ENCODE peak calls at places on chromosomes 7 and 10, in ten cellular contexts. One of them, this sample, is unnamed.
A peak's percentile ranks its signal among the peaks of the same experiment; 100 is the strongest.

GRCh38 chr7:140645166-140645565 is 4.6 kb upstream of the DENND2A start:
- DNase-seq in heart left ventricle: no peak
- DNase-seq in body of pancreas: no peak
- DNase-seq in lung: no peak
- DNase-seq in cardiac muscle cell: no peak
- DNase-seq in kidney epithelial cell: no peak
- DNase-seq in mammary epithelial cell: no peak
- DNase-seq in pancreas: no peak
- DNase-seq in BJ: no peak
- DNase-seq in lower lobe of right lung: no peak
- DNase-seq in this sample: no peak

GRCh38 chr10:71589617-71590551 is 129.7 kb downstream of the C10orf105 start:
- DNase-seq in heart left ventricle: no peak
- DNase-seq in body of pancreas: no peak
- DNase-seq in lung: peak; percentile 35
- DNase-seq in cardiac muscle cell: no peak
- DNase-seq in kidney epithelial cell: no peak
- DNase-seq in mammary epithelial cell: no peak
- DNase-seq in pancreas: no peak
- DNase-seq in BJ: no peak
- DNase-seq in lower lobe of right lung: no peak
- DNase-seq in this sample: no peak

GRCh38 chr7:184768-185264 is 7.6 kb upstream of the FAM20C start:
- DNase-seq in heart left ventricle: no peak
- DNase-seq in body of pancreas: no peak
- DNase-seq in lung: no peak
- DNase-seq in cardiac muscle cell: no peak
- DNase-seq in kidney epithelial cell: no peak
- DNase-seq in mammary epithelial cell: no peak
- DNase-seq in pancreas: no peak
- DNase-seq in BJ: no peak
- DNase-seq in lower lobe of right lung: no peak
- DNase-seq in this sample: no peak

GRCh38 chr10:124626759-124627380 is 117.3 kb downstream of the FAM53B start:
- DNase-seq in heart left ventricle: no peak
- DNase-seq in body of pancreas: no peak
- DNase-seq in lung: peak; percentile 49
- DNase-seq in cardiac muscle cell: no peak
- DNase-seq in kidney epithelial cell: no peak
- DNase-seq in mammary epithelial cell: peak; percentile 82
- DNase-seq in pancreas: no peak
- DNase-seq in BJ: no peak
- DNase-seq in lower lobe of right lung: peak; percentile 75
- DNase-seq in this sample: no peak

GRCh38 chr10:72425133-72425532 is 70.4 kb upstream of the DNAJB12 start:
- DNase-seq in heart left ventricle: no peak
- DNase-seq in body of pancreas: no peak
- DNase-seq in lung: no peak
- DNase-seq in cardiac muscle cell: peak; percentile 6
- DNase-seq in kidney epithelial cell: no peak
- DNase-seq in mammary epithelial cell: no peak
- DNase-seq in pancreas: no peak
- DNase-seq in BJ: no peak
- DNase-seq in lower lobe of right lung: no peak
- DNase-seq in this sample: no peak

GRCh38 chr7:74625446-74625845 is 32.1 kb upstream of the GTF2I start:
- DNase-seq in heart left ventricle: no peak
- DNase-seq in body of pancreas: no peak
- DNase-seq in lung: no peak
- DNase-seq in cardiac muscle cell: no peak
- DNase-seq in kidney epithelial cell: no peak
- DNase-seq in mammary epithelial cell: no peak
- DNase-seq in pancreas: no peak
- DNase-seq in BJ: peak; percentile 17
- DNase-seq in lower lobe of right lung: no peak
- DNase-seq in this sample: no peak

GRCh38 chr10:62384057-62384446 is 9.9 kb downstream of the ZNF365 start:
- DNase-seq in heart left ventricle: no peak
- DNase-seq in body of pancreas: no peak
- DNase-seq in lung: no peak
- DNase-seq in cardiac muscle cell: no peak
- DNase-seq in kidney epithelial cell: peak; percentile 69
- DNase-seq in mammary epithelial cell: peak; percentile 99
- DNase-seq in pancreas: no peak
- DNase-seq in BJ: peak; percentile 82
- DNase-seq in lower lobe of right lung: no peak
- DNase-seq in this sample: no peak

GRCh38 chr10:119412831-119413737 is 129.4 kb downstream of the RGS10 start:
- DNase-seq in heart left ventricle: no peak
- DNase-seq in body of pancreas: no peak
- DNase-seq in lung: no peak
- DNase-seq in cardiac muscle cell: peak; percentile 30
- DNase-seq in kidney epithelial cell: no peak
- DNase-seq in mammary epithelial cell: no peak
- DNase-seq in pancreas: no peak
- DNase-seq in BJ: peak; percentile 26
- DNase-seq in lower lobe of right lung: no peak
- DNase-seq in this sample: peak; percentile 82

GRCh38 chr7:131008840-131009651 is 275.0 kb upstream of the KLF14 start:
- DNase-seq in heart left ventricle: no peak
- DNase-seq in body of pancreas: no peak
- DNase-seq in lung: no peak
- DNase-seq in cardiac muscle cell: no peak
- DNase-seq in kidney epithelial cell: no peak
- DNase-seq in mammary epithelial cell: no peak
- DNase-seq in pancreas: no peak
- DNase-seq in BJ: no peak
- DNase-seq in lower lobe of right lung: no peak
- DNase-seq in this sample: no peak

GRCh38 chr7:12111461-12112405 is 99.4 kb upstream of the TMEM106B start:
- DNase-seq in heart left ventricle: no peak
- DNase-seq in body of pancreas: no peak
- DNase-seq in lung: peak; percentile 54
- DNase-seq in cardiac muscle cell: peak; percentile 55
- DNase-seq in kidney epithelial cell: no peak
- DNase-seq in mammary epithelial cell: no peak
- DNase-seq in pancreas: peak; percentile 22
- DNase-seq in BJ: no peak
- DNase-seq in lower lobe of right lung: peak; percentile 72
- DNase-seq in this sample: no peak

GRCh38 chr7:100892364-100893317 is 3.0 kb downstream of the ACHE start:
- DNase-seq in heart left ventricle: no peak
- DNase-seq in body of pancreas: no peak
- DNase-seq in lung: no peak
- DNase-seq in cardiac muscle cell: no peak
- DNase-seq in kidney epithelial cell: no peak
- DNase-seq in mammary epithelial cell: no peak
- DNase-seq in pancreas: peak; percentile 42
- DNase-seq in BJ: no peak
- DNase-seq in lower lobe of right lung: no peak
- DNase-seq in this sample: no peak

GRCh38 chr10:25180801-25181200 is 6.0 kb downstream of the GPR158 start:
- DNase-seq in heart left ventricle: no peak
- DNase-seq in body of pancreas: no peak
- DNase-seq in lung: no peak
- DNase-seq in cardiac muscle cell: no peak
- DNase-seq in kidney epithelial cell: no peak
- DNase-seq in mammary epithelial cell: no peak
- DNase-seq in pancreas: no peak
- DNase-seq in BJ: no peak
- DNase-seq in lower lobe of right lung: no peak
- DNase-seq in this sample: no peak

GRCh38 chr10:115909962-115910361 is 363.0 kb downstream of the GFRA1 start:
- DNase-seq in heart left ventricle: no peak
- DNase-seq in body of pancreas: no peak
- DNase-seq in lung: no peak
- DNase-seq in cardiac muscle cell: no peak
- DNase-seq in kidney epithelial cell: no peak
- DNase-seq in mammary epithelial cell: no peak
- DNase-seq in pancreas: no peak
- DNase-seq in BJ: no peak
- DNase-seq in lower lobe of right lung: no peak
- DNase-seq in this sample: no peak

DNA sequence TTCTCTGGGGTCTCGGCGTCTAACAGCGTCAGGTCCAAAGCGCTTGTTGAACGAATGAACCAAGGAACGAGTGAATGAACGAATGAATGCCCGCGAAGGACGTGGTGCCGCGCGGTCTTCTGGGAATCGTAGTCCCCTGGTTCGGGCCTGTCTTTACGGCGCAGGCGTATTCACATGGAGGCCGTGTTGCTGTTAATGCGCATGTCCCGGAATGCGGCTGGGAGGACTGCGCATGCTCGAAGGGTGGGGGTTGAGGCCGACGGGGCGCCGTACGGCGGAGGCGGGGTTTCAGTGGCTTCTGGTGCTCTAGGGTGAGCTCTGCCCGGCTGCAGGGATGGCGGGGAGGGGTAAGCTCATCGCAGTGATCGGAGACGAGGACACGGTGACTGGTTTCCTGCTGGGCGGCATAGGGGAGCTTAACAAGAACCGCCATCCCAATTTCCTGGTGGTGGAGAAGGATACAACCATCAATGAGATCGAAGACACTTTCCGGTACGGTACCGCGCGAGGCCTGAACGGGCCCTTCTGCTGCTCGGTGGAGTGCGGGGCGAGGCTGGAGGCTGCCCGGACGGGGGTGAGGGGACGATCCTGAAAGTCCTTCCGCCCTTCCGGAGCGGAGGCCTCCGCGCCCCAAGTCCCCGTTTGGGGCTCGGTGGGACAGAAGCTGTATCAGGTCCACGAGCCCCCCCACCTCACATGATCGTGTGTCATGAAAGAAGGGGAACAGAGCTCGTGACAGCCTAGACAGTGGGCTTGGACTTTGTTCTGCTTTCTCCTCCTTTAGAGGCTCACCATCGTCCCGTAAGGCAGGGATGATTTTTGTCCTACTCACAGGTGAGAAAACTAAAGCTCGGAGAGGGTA is at the start of gene ATP6V1F:
- DNase-seq in heart left ventricle: peak; percentile 97
- DNase-seq in body of pancreas: peak; percentile 99
- DNase-seq in lung: peak; percentile 98
- DNase-seq in cardiac muscle cell: peak; percentile 97
- DNase-seq in kidney epithelial cell: peak; percentile 84
- DNase-seq in mammary epithelial cell: peak; percentile 97
- DNase-seq in pancreas: peak; percentile 99
- DNase-seq in BJ: peak; percentile 93
- DNase-seq in lower lobe of right lung: peak; percentile 98
- DNase-seq in this sample: peak; percentile 99
- TF ChIP-seq CTCF in heart left ventricle: no peak
- TF ChIP-seq CTCF in body of pancreas: no peak
- TF ChIP-seq CTCF in lung: no peak
- TF ChIP-seq CTCF in cardiac muscle cell: no peak
- TF ChIP-seq CTCF in kidney epithelial cell: no peak
- TF ChIP-seq CTCF in mammary epithelial cell: no peak
- TF ChIP-seq CTCF in pancreas: no peak
- TF ChIP-seq CTCF in BJ: peak; percentile 12
- TF ChIP-seq CTCF in lower lobe of right lung: no peak
- TF ChIP-seq CTCF in this sample: no peak

GRCh38 chr10:23158370-23158769 is 33.7 kb upstream of the PTF1A start:
- DNase-seq in heart left ventricle: no peak
- DNase-seq in body of pancreas: peak; percentile 73
- DNase-seq in lung: no peak
- DNase-seq in cardiac muscle cell: peak; percentile 81
- DNase-seq in kidney epithelial cell: no peak
- DNase-seq in mammary epithelial cell: peak; percentile 31
- DNase-seq in pancreas: no peak
- DNase-seq in BJ: no peak
- DNase-seq in lower lobe of right lung: no peak
- DNase-seq in this sample: peak; percentile 61
- H3K27me3 ChIP-seq in heart left ventricle: peaks cover 8% of the 10 kb centered on the region
- H3K27me3 ChIP-seq in body of pancreas: no peaks in the 10 kb centered on the region
- H3K27me3 ChIP-seq in lung: no peaks in the 10 kb centered on the region
- H3K27me3 ChIP-seq in cardiac muscle cell: peaks cover 57% of the 10 kb centered on the region
- H3K27me3 ChIP-seq in kidney epithelial cell: peaks cover 5% of the 10 kb centered on the region
- H3K27me3 ChIP-seq in mammary epithelial cell: no peaks in the 10 kb centered on the region
- H3K27me3 ChIP-seq in pancreas: no peaks in the 10 kb centered on the region
- H3K27me3 ChIP-seq in BJ: peaks cover 2% of the 10 kb centered on the region
- H3K27me3 ChIP-seq in lower lobe of right lung: no peaks in the 10 kb centered on the region
- H3K27me3 ChIP-seq in this sample: no peaks in the 10 kb centered on the region

GRCh38 chr10:5685764-5686240 is 1.2 kb downstream of the TASOR2 start:
- DNase-seq in heart left ventricle: no peak
- DNase-seq in body of pancreas: no peak
- DNase-seq in lung: no peak
- DNase-seq in cardiac muscle cell: peak; percentile 23
- DNase-seq in kidney epithelial cell: no peak
- DNase-seq in mammary epithelial cell: no peak
- DNase-seq in pancreas: no peak
- DNase-seq in BJ: no peak
- DNase-seq in lower lobe of right lung: no peak
- DNase-seq in this sample: no peak
- TF ChIP-seq CTCF in heart left ventricle: no peak
- TF ChIP-seq CTCF in body of pancreas: no peak
- TF ChIP-seq CTCF in lung: no peak
- TF ChIP-seq CTCF in cardiac muscle cell: no peak
- TF ChIP-seq CTCF in kidney epithelial cell: no peak
- TF ChIP-seq CTCF in mammary epithelial cell: no peak
- TF ChIP-seq CTCF in pancreas: no peak
- TF ChIP-seq CTCF in BJ: no peak
- TF ChIP-seq CTCF in lower lobe of right lung: no peak
- TF ChIP-seq CTCF in this sample: no peak

DNA sequence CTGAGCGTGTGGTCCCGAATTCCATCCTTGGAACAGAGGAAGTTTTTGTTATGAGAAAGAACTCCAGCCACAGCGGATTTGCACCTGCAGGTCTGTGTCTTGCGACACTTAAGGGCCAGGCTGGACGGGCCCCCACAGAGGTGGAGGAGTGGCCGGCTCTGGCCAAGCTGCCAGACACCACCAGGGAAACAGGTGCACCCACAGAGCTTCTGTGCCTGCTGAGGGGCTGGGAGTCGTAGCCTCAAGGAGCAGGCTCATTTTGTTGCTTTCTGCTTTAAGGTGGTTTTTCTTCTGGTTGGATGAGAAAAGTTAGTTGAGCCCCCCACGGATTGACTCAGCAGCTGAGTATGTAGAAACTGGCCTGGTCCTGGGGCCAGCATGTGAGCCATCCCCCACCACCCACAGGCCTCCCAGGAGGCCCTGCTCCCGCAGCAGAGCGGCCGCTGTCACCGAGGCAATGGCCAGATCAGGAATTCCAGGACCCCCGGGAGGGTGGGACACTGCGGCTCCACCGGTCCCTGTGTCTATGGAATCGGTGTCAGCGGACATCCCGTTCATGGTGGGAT is 41.9 kb downstream of the NKX6-2 start:
- DNase-seq in heart left ventricle: no peak
- DNase-seq in body of pancreas: no peak
- DNase-seq in lung: no peak
- DNase-seq in cardiac muscle cell: no peak
- DNase-seq in kidney epithelial cell: no peak
- DNase-seq in mammary epithelial cell: no peak
- DNase-seq in pancreas: no peak
- DNase-seq in BJ: no peak
- DNase-seq in lower lobe of right lung: no peak
- DNase-seq in this sample: no peak
- H3K27me3 ChIP-seq in heart left ventricle: no peaks in the 10 kb centered on the region
- H3K27me3 ChIP-seq in body of pancreas: no peaks in the 10 kb centered on the region
- H3K27me3 ChIP-seq in lung: no peaks in the 10 kb centered on the region
- H3K27me3 ChIP-seq in cardiac muscle cell: no peaks in the 10 kb centered on the region
- H3K27me3 ChIP-seq in kidney epithelial cell: no peaks in the 10 kb centered on the region
- H3K27me3 ChIP-seq in mammary epithelial cell: no peaks in the 10 kb centered on the region
- H3K27me3 ChIP-seq in pancreas: no peaks in the 10 kb centered on the region
- H3K27me3 ChIP-seq in BJ: no peaks in the 10 kb centered on the region
- H3K27me3 ChIP-seq in lower lobe of right lung: no peaks in the 10 kb centered on the region
- H3K27me3 ChIP-seq in this sample: no peaks in the 10 kb centered on the region

GRCh38 chr10:77974396-77975074 is 48.0 kb upstream of the DLG5 start:
- DNase-seq in heart left ventricle: no peak
- DNase-seq in body of pancreas: peak; percentile 30
- DNase-seq in lung: no peak
- DNase-seq in cardiac muscle cell: peak; percentile 67
- DNase-seq in kidney epithelial cell: no peak
- DNase-seq in mammary epithelial cell: peak; percentile 28
- DNase-seq in pancreas: no peak
- DNase-seq in BJ: no peak
- DNase-seq in lower lobe of right lung: no peak
- DNase-seq in this sample: peak; percentile 29
- TF ChIP-seq CTCF in heart left ventricle: no peak
- TF ChIP-seq CTCF in body of pancreas: no peak
- TF ChIP-seq CTCF in lung: no peak
- TF ChIP-seq CTCF in cardiac muscle cell: peak; percentile 49
- TF ChIP-seq CTCF in kidney epithelial cell: peak; percentile 47
- TF ChIP-seq CTCF in mammary epithelial cell: peak; percentile 60
- TF ChIP-seq CTCF in pancreas: no peak
- TF ChIP-seq CTCF in BJ: peak; percentile 55
- TF ChIP-seq CTCF in lower lobe of right lung: peak; percentile 22
- TF ChIP-seq CTCF in this sample: no peak